ENCODE peak calls at places on chromosomes 6 and 20, in nine cellular contexts. I is tibial artery; L is H7; D is GM23338; Q is naive thymus-derived CD4-positive, alpha-beta T cell; S is brain microvascular endothelial cell; A is CD8-positive, alpha-beta T cell; R is spleen; P is psoas muscle. X is an unnamed sample.
A peak's percentile ranks its signal among the peaks of the same experiment; 100 is the strongest.

GRCh38 chr6:51951924-51952323 is 135.5 kb downstream of the PKHD1 start:
- DNase-seq in I (no peak), L (no peak), D (no peak), Q (no peak), S (no peak), A (no peak), R (no peak), P (no peak), X (no peak)

GRCh38 chr6:166317261-166318212 is 9.3 kb upstream of the PRR18 start:
- DNase-seq in I (no peak), L (no peak), D (no peak), Q (no peak), S (no peak), A (peak; percentile 8), R (no peak), P (no peak), X (no peak)

GRCh38 chr20:51458751-51459439 is 83.6 kb downstream of the NFATC2 start:
- DNase-seq in I (no peak), L (no peak), D (no peak), Q (no peak), S (no peak), A (no peak), R (peak; percentile 29), P (no peak), X (no peak)

GRCh38 chr6:167906899-167907298 is 80.2 kb downstream of the AFDN start:
- DNase-seq in I (peak; percentile 45), L (peak; percentile 27), D (peak; percentile 16), Q (no peak), S (peak; percentile 12), A (no peak), R (no peak), P (peak; percentile 54), X (no peak)

GRCh38 chr20:56810141-56810540 is 181.0 kb downstream of the TFAP2C start:
- DNase-seq in I (no peak), L (no peak), D (no peak), Q (no peak), S (no peak), A (no peak), R (no peak), P (no peak), X (no peak)

GRCh38 chr6:44480097-44480539 is 92.6 kb downstream of the CDC5L start:
- DNase-seq in I (no peak), L (no peak), D (no peak), Q (no peak), S (no peak), A (no peak), R (no peak), P (no peak), X (no peak)

GRCh38 chr6:15431762-15432495 is 186.1 kb downstream of the JARID2 start:
- DNase-seq in I (no peak), L (no peak), D (no peak), Q (no peak), S (peak; percentile 25), A (no peak), R (no peak), P (peak; percentile 81), X (no peak)

GRCh38 chr20:44961868-44962267 is 1.7 kb upstream of the TOMM34 start:
- DNase-seq in I (no peak), L (no peak), D (peak; percentile 20), Q (no peak), S (peak; percentile 58), A (no peak), R (no peak), P (no peak), X (no peak)

GRCh38 chr20:14235355-14235754 is 102.1 kb downstream of the FLRT3 start:
- DNase-seq in I (no peak), L (no peak), D (no peak), Q (no peak), S (peak; percentile 43), A (no peak), R (no peak), P (no peak), X (no peak)

GRCh38 chr20:25389381-25389857 is 1.2 kb downstream of the ABHD12 start:
- DNase-seq in I (no peak), L (no peak), D (peak; percentile 33), Q (peak; percentile 14), S (peak; percentile 23), A (no peak), R (no peak), P (no peak), X (no peak)

GRCh38 chr6:109713097-109713496 is 22.0 kb downstream of the FIG4 start:
- DNase-seq in I (no peak), L (no peak), D (no peak), Q (no peak), S (no peak), A (no peak), R (peak; percentile 51), P (peak; percentile 47), X (no peak)

GRCh38 chr20:43824279-43824678 is 90.4 kb upstream of the TOX2 start:
- DNase-seq in I (no peak), L (no peak), D (no peak), Q (no peak), S (no peak), A (no peak), R (peak; percentile 12), P (no peak), X (no peak)

GRCh38 chr6:125957845-125958244 is 1.3 kb downstream of the HINT3 start:
- DNase-seq in I (peak; percentile 38), L (peak; percentile 18), D (peak; percentile 35), Q (no peak), S (no peak), A (no peak), R (no peak), P (no peak), X (peak; percentile 65)

GRCh38 chr6:25138024-25138696 is 141.0 kb upstream of the CARMIL1 start:
- DNase-seq in I (peak; percentile 75), L (no peak), D (no peak), Q (peak; percentile 60), S (peak; percentile 67), A (peak; percentile 66), R (peak; percentile 81), P (peak; percentile 59), X (peak; percentile 56)

GRCh38 chr20:44884907-44885391 is 556 bp upstream of the YWHAB start:
- DNase-seq in I (no peak), L (no peak), D (no peak), Q (no peak), S (no peak), A (no peak), R (no peak), P (no peak), X (no peak)

GRCh38 chr6:170444056-170444505 is 109.0 kb downstream of the PSMB1 start:
- DNase-seq in I (no peak), L (peak; percentile 16), D (no peak), Q (no peak), S (no peak), A (peak; percentile 43), R (peak; percentile 75), P (peak; percentile 54), X (no peak)

GRCh38 chr6:160134779-160135547 is 13.3 kb downstream of the SLC22A1 start:
- DNase-seq in I (no peak), L (no peak), D (no peak), Q (no peak), S (no peak), A (no peak), R (no peak), P (no peak), X (no peak)

GRCh38 chr6:24196198-24196597 is 70.2 kb downstream of the NRSN1 start:
- DNase-seq in I (no peak), L (no peak), D (no peak), Q (no peak), S (no peak), A (no peak), R (no peak), P (no peak), X (no peak)

GRCh38 chr20:36342316-36342715 is 36.2 kb downstream of the DLGAP4 start:
- DNase-seq in I (no peak), L (no peak), D (no peak), Q (no peak), S (no peak), A (no peak), R (no peak), P (no peak), X (no peak)
- H3K27me3 ChIP-seq in I (no peaks in the 10 kb centered on the region), L (no peaks in the 10 kb centered on the region), D (no peaks in the 10 kb centered on the region), Q (no peaks in the 10 kb centered on the region), S (no peaks in the 10 kb centered on the region), A (no peaks in the 10 kb centered on the region), R (no peaks in the 10 kb centered on the region), P (no peaks in the 10 kb centered on the region), X (no peaks in the 10 kb centered on the region)

DNA sequence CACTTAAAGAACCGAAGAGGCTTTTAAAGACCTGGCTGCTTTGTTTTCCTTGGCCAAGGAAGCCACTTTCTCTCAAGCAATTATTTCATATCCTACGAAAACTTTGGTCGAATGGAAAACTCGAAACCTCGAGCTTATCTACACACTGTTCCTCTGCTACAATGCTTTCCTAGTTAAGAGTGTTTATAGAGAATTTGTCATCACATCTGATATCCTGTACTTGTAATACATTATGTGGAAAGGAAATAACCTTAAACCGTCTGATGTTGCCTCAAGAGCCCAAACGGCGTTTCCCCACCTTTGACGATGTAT is 28.1 kb downstream of the TFAP2B start:
- DNase-seq in I (no peak), L (no peak), D (no peak), Q (no peak), S (no peak), A (no peak), R (no peak), P (no peak), X (no peak)
- H3K27me3 ChIP-seq in I (no peaks in the 10 kb centered on the region), L (peaks cover 99% of the 10 kb centered on the region), D (peaks cover 100% of the 10 kb centered on the region), Q (peaks cover 15% of the 10 kb centered on the region), S (peaks cover 19% of the 10 kb centered on the region), A (peaks cover 30% of the 10 kb centered on the region), R (peaks cover 6% of the 10 kb centered on the region), P (peaks cover 9% of the 10 kb centered on the region), X (peaks cover 63% of the 10 kb centered on the region)

GRCh38 chr6:43284986-43285385 is 13.1 kb upstream of the SLC22A7 start:
- DNase-seq in I (no peak), L (peak; percentile 90), D (peak; percentile 59), Q (no peak), S (no peak), A (no peak), R (no peak), P (peak; percentile 26), X (no peak)
- H3K27me3 ChIP-seq in I (no peaks in the 10 kb centered on the region), L (peaks cover 4% of the 10 kb centered on the region), D (peaks cover 24% of the 10 kb centered on the region), Q (no peaks in the 10 kb centered on the region), S (peaks cover 18% of the 10 kb centered on the region), A (no peaks in the 10 kb centered on the region), R (no peaks in the 10 kb centered on the region), P (no peaks in the 10 kb centered on the region), X (peaks cover 33% of the 10 kb centered on the region)

GRCh38 chr20:46303176-46303956 is 4.9 kb downstream of the CDH22 start:
- DNase-seq in I (no peak), L (no peak), D (no peak), Q (no peak), S (no peak), A (no peak), R (no peak), P (no peak), X (no peak)

GRCh38 chr20:46305973-46306360 is 2.3 kb downstream of the CDH22 start:
- DNase-seq in I (no peak), L (no peak), D (no peak), Q (no peak), S (no peak), A (no peak), R (no peak), P (no peak), X (no peak)

GRCh38 chr20:46304361-46304760 is 3.9 kb downstream of the CDH22 start:
- DNase-seq in I (no peak), L (no peak), D (no peak), Q (no peak), S (no peak), A (no peak), R (no peak), P (no peak), X (no peak)

GRCh38 chr20:46305331-46305972 is 2.8 kb downstream of the CDH22 start:
- DNase-seq in I (no peak), L (no peak), D (no peak), Q (no peak), S (no peak), A (no peak), R (no peak), P (no peak), X (peak; percentile 8)

GRCh38 chr20:46304852-46305251 is 3.4 kb downstream of the CDH22 start:
- DNase-seq in I (no peak), L (no peak), D (no peak), Q (no peak), S (no peak), A (no peak), R (no peak), P (no peak), X (no peak)
- H3K27me3 ChIP-seq in I (no peaks in the 10 kb centered on the region), L (peaks cover 45% of the 10 kb centered on the region), D (peaks cover 45% of the 10 kb centered on the region), Q (peaks cover 14% of the 10 kb centered on the region), S (peaks cover 62% of the 10 kb centered on the region), A (peaks cover 18% of the 10 kb centered on the region), R (peaks cover 3% of the 10 kb centered on the region), P (no peaks in the 10 kb centered on the region), X (peaks cover 18% of the 10 kb centered on the region)